ENCODE peak calls at places on chromosome 9, in nine cellular contexts. U, C, N, F, B, J, L, R and Z are unnamed samples.

GRCh38 chr9:99834474-99834873 is 12.8 kb downstream of the NR4A3 start:
- DNase-seq in U (no peak), C (no peak), N (no peak), F (no peak), B (no peak), J (no peak), L (no peak), R (no peak), Z (no peak)

GRCh38 chr9:91060520-91061343 is 259.1 kb downstream of the SYK start:
- DNase-seq in U (no peak), C (peak), N (peak), F (peak), B (no peak), J (peak), L (no peak), R (peak), Z (no peak)

GRCh38 chr9:17272510-17272909 is 137.7 kb downstream of the CNTLN start:
- DNase-seq in U (no peak), C (no peak), N (no peak), F (no peak), B (no peak), J (no peak), L (peak), R (no peak), Z (no peak)

GRCh38 chr9:96875460-96876142 is 21.3 kb upstream of the ZNF782 start:
- DNase-seq in U (peak), C (peak), N (peak), F (peak), B (peak), J (peak), L (peak), R (peak), Z (peak)

GRCh38 chr9:86134361-86134760 is 35.0 kb upstream of the GOLM1 start:
- DNase-seq in U (no peak), C (no peak), N (no peak), F (no peak), B (no peak), J (no peak), L (no peak), R (no peak), Z (no peak)

GRCh38 chr9:135134253-135135028 is 47.0 kb downstream of the OLFM1 start:
- DNase-seq in U (no peak), C (no peak), N (no peak), F (no peak), B (no peak), J (no peak), L (no peak), R (no peak), Z (peak)

GRCh38 chr9:1514733-1515363 is 464.7 kb downstream of the DMRT2 start:
- DNase-seq in U (no peak), C (no peak), N (no peak), F (no peak), B (no peak), J (no peak), L (no peak), R (no peak), Z (no peak)

GRCh38 chr9:113705938-113706519 is 170.1 kb upstream of the ZNF618 start:
- DNase-seq in U (no peak), C (no peak), N (no peak), F (no peak), B (no peak), J (no peak), L (no peak), R (no peak), Z (no peak)

GRCh38 chr9:121326130-121326838 is 43.8 kb downstream of the STOM start:
- DNase-seq in U (peak), C (peak), N (no peak), F (no peak), B (peak), J (peak), L (no peak), R (peak), Z (no peak)

GRCh38 chr9:79257671-79258410 is 313.9 kb upstream of the TLE4 start:
- DNase-seq in U (no peak), C (no peak), N (no peak), F (no peak), B (no peak), J (peak), L (no peak), R (no peak), Z (peak)

GRCh38 chr9:137905740-137906139 is 28.2 kb downstream of the CACNA1B start:
- DNase-seq in U (no peak), C (no peak), N (no peak), F (no peak), B (no peak), J (no peak), L (no peak), R (no peak), Z (no peak)

GRCh38 chr9:91886433-91887031 is 63.5 kb downstream of the ROR2 start:
- DNase-seq in U (no peak), C (no peak), N (no peak), F (no peak), B (no peak), J (no peak), L (no peak), R (no peak), Z (no peak)

GRCh38 chr9:121233906-121234901 is 32.5 kb upstream of the RAB14 start:
- DNase-seq in U (no peak), C (no peak), N (peak), F (no peak), B (no peak), J (peak), L (no peak), R (peak), Z (no peak)

GRCh38 chr9:126471084-126471611 is 142.6 kb upstream of the LMX1B start:
- DNase-seq in U (peak), C (peak), N (no peak), F (no peak), B (peak), J (peak), L (peak), R (peak), Z (no peak)

GRCh38 chr9:134156564-134157377 is 7.6 kb downstream of the RNU6ATAC start:
- DNase-seq in U (no peak), C (no peak), N (no peak), F (no peak), B (no peak), J (no peak), L (no peak), R (no peak), Z (no peak)

GRCh38 chr9:126690431-126691051 is 76.8 kb downstream of the LMX1B start:
- DNase-seq in U (peak), C (peak), N (peak), F (no peak), B (no peak), J (no peak), L (peak), R (no peak), Z (peak)

GRCh38 chr9:8924529-8924928 is 1125.0 kb upstream of the DMAC1 start:
- DNase-seq in U (no peak), C (no peak), N (no peak), F (no peak), B (no peak), J (no peak), L (no peak), R (no peak), Z (no peak)
- TF ChIP-seq CTCF in U (no peak), C (no peak), N (no peak), F (no peak), B (no peak), J (no peak), L (no peak), R (no peak), Z (no peak)

GRCh38 chr9:37499297-37499696 is 13.5 kb downstream of the POLR1E start:
- DNase-seq in U (no peak), C (no peak), N (no peak), F (no peak), B (no peak), J (no peak), L (no peak), R (no peak), Z (no peak)
- TF ChIP-seq CTCF in U (no peak), C (no peak), N (no peak), F (no peak), B (no peak), J (no peak), L (no peak), R (no peak), Z (no peak)

DNA sequence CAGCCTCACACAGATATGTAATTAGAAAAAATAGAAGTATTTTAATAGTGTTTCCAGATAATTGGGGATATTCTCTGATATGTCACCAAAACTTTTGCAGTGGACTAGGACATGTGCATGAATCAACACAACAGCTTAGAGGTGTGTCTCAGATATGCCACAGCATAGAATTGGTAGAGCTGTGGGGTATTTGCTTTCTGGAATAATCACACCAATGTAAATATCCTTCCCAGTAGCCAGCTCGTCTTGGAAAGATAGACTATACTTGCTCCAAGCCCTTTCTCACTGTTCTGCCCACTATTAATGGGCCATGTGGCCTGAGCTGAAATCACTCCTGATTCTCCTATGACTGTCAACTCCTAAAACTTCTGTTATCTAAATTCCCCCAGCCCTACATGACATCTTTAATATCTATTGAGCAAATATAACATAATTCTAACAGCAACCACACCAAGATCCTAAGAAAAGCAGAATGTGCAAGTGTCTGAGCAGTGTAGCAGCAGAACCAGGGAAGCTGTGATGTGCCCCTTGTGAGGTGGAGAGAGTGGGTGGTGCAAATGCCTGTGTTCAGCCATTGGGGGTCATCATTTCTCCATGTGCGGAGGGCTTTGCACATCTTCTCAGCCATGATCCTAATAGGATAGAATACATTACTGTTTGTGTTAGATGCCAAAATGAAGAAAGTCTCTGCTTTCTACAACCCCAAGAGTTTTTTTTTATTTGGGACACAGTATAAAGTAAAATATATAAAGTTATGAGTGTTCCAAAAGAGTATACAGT is 65.0 kb downstream of the MELK start:
- DNase-seq in U (no peak), C (no peak), N (no peak), F (no peak), B (no peak), J (no peak), L (no peak), R (no peak), Z (peak)
- TF ChIP-seq CTCF in U (no peak), C (no peak), N (no peak), F (no peak), B (no peak), J (no peak), L (no peak), R (no peak), Z (peak)

DNA sequence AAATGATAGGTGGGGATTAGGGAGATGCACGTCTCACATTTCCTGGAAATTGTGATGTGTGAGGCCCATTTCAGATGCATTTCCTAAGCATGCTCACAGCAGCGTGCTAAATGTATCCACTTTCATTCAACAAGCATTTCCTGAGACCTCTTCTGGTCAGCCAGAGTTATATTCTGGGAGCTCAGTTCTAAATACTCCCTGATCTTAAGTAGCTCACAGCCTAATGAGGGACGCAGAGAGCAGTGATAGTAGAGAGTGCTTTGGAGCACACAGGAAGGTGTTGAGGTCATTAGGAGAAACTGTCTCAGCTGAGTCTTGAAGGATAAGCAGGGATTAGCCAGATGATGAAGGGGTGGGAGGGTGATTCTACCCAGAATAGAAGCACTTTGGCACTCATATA is 46.2 kb upstream of the FSD1L start:
- DNase-seq in U (no peak), C (no peak), N (no peak), F (no peak), B (no peak), J (peak), L (no peak), R (peak), Z (peak)
- TF ChIP-seq CTCF in U (no peak), C (no peak), N (no peak), F (peak), B (no peak), J (peak), L (no peak), R (peak), Z (peak)

GRCh38 chr9:128747233-128747632 is 23.3 kb upstream of the ZDHHC12 start:
- DNase-seq in U (no peak), C (peak), N (no peak), F (no peak), B (no peak), J (no peak), L (no peak), R (no peak), Z (peak)

GRCh38 chr9:128743421-128743820 is 19.5 kb upstream of the ZDHHC12 start:
- DNase-seq in U (no peak), C (no peak), N (no peak), F (no peak), B (no peak), J (no peak), L (no peak), R (no peak), Z (no peak)

DNA sequence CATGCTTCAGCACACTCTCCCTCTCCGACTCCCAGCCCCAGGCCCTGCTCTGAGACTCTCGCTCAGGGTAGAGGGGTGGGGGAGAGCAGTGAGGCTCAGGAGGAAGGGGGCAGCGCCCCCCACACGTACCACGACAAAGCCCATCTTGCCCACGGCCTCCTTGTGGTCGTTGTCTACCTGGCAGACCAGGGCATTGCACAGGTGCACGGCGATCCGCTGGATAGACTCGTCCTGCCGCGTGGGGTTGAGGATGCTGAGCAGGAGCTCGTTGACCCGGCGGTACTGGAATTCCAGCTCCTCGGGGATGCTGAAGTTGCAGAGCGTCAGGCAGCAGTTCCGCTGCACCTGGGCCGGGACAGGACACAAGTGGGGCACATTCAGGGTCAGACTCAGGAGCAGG is 18.5 kb upstream of the ZDHHC12 start:
- DNase-seq in U (no peak), C (no peak), N (no peak), F (no peak), B (no peak), J (no peak), L (no peak), R (no peak), Z (no peak)
- TF ChIP-seq CTCF in U (no peak), C (no peak), N (no peak), F (no peak), B (no peak), J (no peak), L (no peak), R (no peak), Z (no peak)

GRCh38 chr9:98259791-98260190 is 4.3 kb upstream of the TBC1D2 start:
- DNase-seq in U (no peak), C (no peak), N (no peak), F (no peak), B (no peak), J (no peak), L (no peak), R (no peak), Z (no peak)
- TF ChIP-seq CTCF in U (no peak), C (no peak), N (no peak), F (no peak), B (no peak), J (no peak), L (no peak), R (no peak), Z (no peak)

DNA sequence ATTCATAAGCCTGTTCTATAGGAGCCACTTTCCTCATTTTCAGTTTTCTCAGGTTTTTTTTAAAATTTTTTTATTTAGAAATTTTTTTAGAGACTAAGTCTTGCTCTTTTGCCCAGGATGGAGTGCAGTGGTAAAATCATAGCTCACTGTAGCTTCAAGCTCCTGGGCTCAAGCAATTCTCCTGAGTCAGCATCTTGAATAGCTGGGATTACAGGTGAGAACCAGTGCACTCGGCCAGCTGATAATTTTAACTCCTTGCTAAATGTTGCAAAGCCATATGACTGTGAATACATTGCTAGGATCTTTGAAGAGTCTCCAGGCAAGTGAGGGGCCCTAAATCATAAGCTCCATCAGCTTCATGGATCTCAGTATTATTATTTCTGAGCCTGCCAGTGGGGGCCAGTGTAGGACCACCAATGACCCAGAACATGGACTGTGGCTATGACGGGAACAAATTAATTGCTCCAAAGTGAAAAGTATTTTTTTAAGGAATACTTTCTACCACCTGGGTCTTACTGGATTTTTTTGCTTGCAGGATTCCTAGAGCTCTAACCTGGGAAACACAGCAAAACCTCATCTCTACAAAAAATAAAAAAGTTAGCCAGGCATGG is 5.7 kb upstream of the GAPVD1 start:
- DNase-seq in U (no peak), C (no peak), N (no peak), F (no peak), B (no peak), J (no peak), L (no peak), R (no peak), Z (peak)
- TF ChIP-seq CTCF in U (peak), C (peak), N (peak), F (peak), B (peak), J (peak), L (no peak), R (peak), Z (peak)

GRCh38 chr9:93422987-93423386 is 28.5 kb upstream of the FAM120A start:
- DNase-seq in U (no peak), C (no peak), N (no peak), F (no peak), B (no peak), J (no peak), L (no peak), R (no peak), Z (no peak)
- TF ChIP-seq CTCF in U (no peak), C (no peak), N (no peak), F (no peak), B (no peak), J (no peak), L (no peak), R (no peak), Z (no peak)

DNA sequence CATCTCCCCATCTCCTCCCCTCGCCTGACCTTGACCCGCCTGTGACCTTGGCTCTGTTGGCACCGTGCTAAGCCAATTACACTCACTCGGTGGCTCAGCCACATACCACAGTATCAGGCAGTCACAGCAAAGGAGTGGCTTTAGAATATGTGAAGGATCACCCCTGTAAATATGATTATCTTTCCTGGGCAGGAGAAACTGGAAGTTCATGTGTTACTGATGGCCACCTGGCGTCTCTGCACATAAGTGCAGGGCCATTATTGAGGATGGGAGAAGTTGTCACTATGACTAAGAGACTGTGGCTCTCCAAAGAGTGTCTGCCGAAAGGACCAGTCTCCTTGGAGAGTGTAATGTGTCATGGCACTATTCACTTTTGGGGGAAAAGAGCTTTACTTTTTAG is 116.9 kb upstream of the S1PR3 start:
- DNase-seq in U (no peak), C (no peak), N (no peak), F (no peak), B (no peak), J (peak), L (no peak), R (no peak), Z (no peak)
- TF ChIP-seq CTCF in U (peak), C (peak), N (no peak), F (peak), B (no peak), J (no peak), L (no peak), R (no peak), Z (peak)

DNA sequence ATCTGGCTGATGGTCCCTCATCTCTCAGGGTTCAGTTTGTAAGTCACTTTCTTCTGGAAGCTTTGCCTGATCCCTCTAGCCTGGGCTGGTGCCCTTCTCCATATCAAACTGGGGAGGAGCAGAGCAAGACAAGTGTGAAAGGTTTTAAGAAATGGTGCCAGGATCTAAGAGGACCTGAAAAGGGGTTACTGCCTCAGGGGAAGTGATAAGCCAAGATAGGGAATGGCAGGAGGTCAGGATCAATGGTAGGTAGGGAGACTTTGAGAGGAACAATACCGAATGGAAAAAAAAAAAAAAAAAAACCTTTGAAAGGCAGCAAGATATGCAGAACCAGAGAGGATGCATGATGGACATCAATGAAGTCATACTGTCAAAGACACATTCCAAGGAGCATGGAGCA is 67.5 kb upstream of the TLR4 start:
- DNase-seq in U (no peak), C (no peak), N (no peak), F (no peak), B (no peak), J (no peak), L (no peak), R (no peak), Z (no peak)
- TF ChIP-seq CTCF in U (no peak), C (no peak), N (no peak), F (no peak), B (no peak), J (no peak), L (no peak), R (no peak), Z (no peak)